ENCODE peak calls at places on chromosome X, in eight cellular contexts. E is upper lobe of right lung, O is astrocyte, G is lower lobe of right lung, W is heart left ventricle, V is Peyer's patch, R is mammary epithelial cell, U is mesendoderm. I is an unnamed sample. For H3K27me3 and H3K36me3, the result is how much of the 10 kb centered on the place peaks cover.

GRCh38 chrX:44244008-44244407 is 99.5 kb downstream of the EFHC2 start:
- DNase-seq in W (no peak), V (no peak), G (no peak), R (peak), O (peak), U (peak), E (no peak), I (no peak)

GRCh38 chrX:149074429-149074828 is 430.7 kb downstream of the IDS start:
- DNase-seq in O (no peak), E (no peak), W (peak), U (peak), R (no peak), G (no peak), V (no peak), I (no peak)

GRCh38 chrX:14903891-14904290 is 30.7 kb downstream of the MOSPD2 start:
- DNase-seq in V (no peak), G (no peak), O (peak), W (no peak), E (no peak), U (no peak), R (no peak), I (no peak)

GRCh38 chrX:41150043-41150442 is 64.8 kb downstream of the USP9X start:
- DNase-seq in R (no peak), V (no peak), U (no peak), G (no peak), W (no peak), E (no peak), O (no peak), I (no peak)

GRCh38 chrX:23631136-23631535 is 36.2 kb upstream of the PRDX4 start:
- DNase-seq in O (peak), W (no peak), R (no peak), V (no peak), U (no peak), E (no peak), G (no peak), I (no peak)

GRCh38 chrX:39527045-39527444 is 570.7 kb downstream of the BCOR start:
- DNase-seq in W (no peak), R (no peak), V (no peak), G (no peak), O (peak), U (no peak), E (no peak), I (no peak)

GRCh38 chrX:21374163-21374993 is at the start of gene CNKSR2:
- DNase-seq in W (peak), V (peak), R (peak), U (peak), E (peak), O (no peak), G (peak), I (peak)

GRCh38 chrX:155767101-155767878 is 113.9 kb upstream of the VAMP7 start:
- DNase-seq in W (peak), V (peak), O (peak), G (peak), R (peak), U (peak), E (peak), I (peak)

GRCh38 chrX:68748030-68748429 is 80.8 kb upstream of the EFNB1 start:
- DNase-seq in G (no peak), O (no peak), E (no peak), W (no peak), U (no peak), V (no peak), R (no peak), I (no peak)

GRCh38 chrX:154738013-154738738 is 12.7 kb downstream of the GAB3 start:
- DNase-seq in E (no peak), W (no peak), U (no peak), R (peak), O (peak), G (no peak), V (no peak), I (no peak)

GRCh38 chrX:53261573-53261972 is 19.8 kb downstream of the IQSEC2 start:
- DNase-seq in V (no peak), E (no peak), R (no peak), W (no peak), U (no peak), G (no peak), O (no peak), I (no peak)

GRCh38 chrX:72182924-72183323 is 1.4 kb downstream of the PIN4 start:
- DNase-seq in W (no peak), G (no peak), O (no peak), V (no peak), E (no peak), R (no peak), U (no peak), I (no peak)
- H3K4me3 ChIP-seq in W (peak), G (peak), O (no peak), V (peak), E (no peak), R (peak), U (no peak), I (no peak)

DNA sequence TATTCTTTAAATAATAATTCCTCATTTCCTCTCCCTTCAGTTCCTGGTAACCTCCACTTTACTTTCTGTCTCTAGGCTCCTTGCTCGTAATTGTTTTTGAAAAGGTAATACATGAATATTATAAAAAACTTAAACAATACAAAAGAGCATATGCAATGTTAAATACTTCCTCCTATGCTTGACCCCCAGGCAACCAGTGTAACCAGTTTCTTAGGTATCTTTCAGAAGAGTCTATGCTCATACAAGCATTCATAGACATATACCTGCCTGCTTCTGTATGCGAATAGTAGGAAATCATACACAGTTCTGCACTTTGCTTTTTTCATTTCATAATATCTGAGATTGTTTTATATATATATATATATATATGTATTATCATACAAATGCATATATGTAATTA is 2.6 kb upstream of the MID2 start:
- DNase-seq in V (no peak), R (no peak), W (no peak), O (no peak), G (no peak), E (no peak), U (no peak), I (no peak)
- H3K27me3 ChIP-seq in V (under half), R (under half), W (under half), O (under half), G (under half), E (under half), U (under half), I (under half)

GRCh38 chrX:19981987-19982386 is 8.9 kb downstream of the BCLAF3 start:
- DNase-seq in O (no peak), V (no peak), E (no peak), G (no peak), R (no peak), U (no peak), W (no peak), I (no peak)
- H3K36me3 ChIP-seq in O (under half), V (under half), E (under half), G (under half), R (under half), U (under half), W (under half), I (under half)

GRCh38 chrX:79366556-79366887 is 612 bp downstream of the ITM2A start:
- DNase-seq in W (no peak), O (no peak), R (no peak), E (no peak), U (peak), G (no peak), V (no peak), I (no peak)

GRCh38 chrX:79367907-79368306 is 773 bp upstream of the ITM2A start:
- DNase-seq in W (no peak), E (no peak), V (no peak), O (no peak), R (no peak), G (no peak), U (peak), I (no peak)

GRCh38 chrX:79364306-79364705 is 2.8 kb downstream of the ITM2A start:
- DNase-seq in V (no peak), W (no peak), O (no peak), U (no peak), E (no peak), G (no peak), R (no peak), I (no peak)

GRCh38 chrX:79366888-79367749 is at the start of gene ITM2A:
- DNase-seq in O (no peak), U (peak), W (peak), E (peak), V (peak), G (peak), R (peak), I (peak)

GRCh38 chrX:79365591-79365990 is 1.5 kb downstream of the ITM2A start:
- DNase-seq in G (no peak), V (no peak), E (no peak), U (no peak), O (no peak), W (no peak), R (no peak), I (no peak)
- H3K4me3 ChIP-seq in G (peak), V (no peak), E (peak), U (no peak), O (no peak), W (peak), R (peak), I (no peak)